ENCODE peak calls at places on chromosomes 12 and 14, in eight cellular contexts. L, M, U, N, I, T, B and K are unnamed samples.

GRCh38 chr12:106141452-106141851 is 2.7 kb upstream of the NUAK1 start:
- DNase-seq in N (no peak), L (no peak), B (no peak), U (no peak), I (no peak), M (no peak), T (no peak), K (no peak)

GRCh38 chr12:90067791-90068190 is 359.2 kb upstream of the ATP2B1 start:
- DNase-seq in U (no peak), L (no peak), I (no peak), B (no peak), N (no peak), T (no peak), M (no peak), K (no peak)

GRCh38 chr12:46990211-46990610 is 89.2 kb upstream of the PCED1B start:
- DNase-seq in N (no peak), I (no peak), U (no peak), M (no peak), B (no peak), T (no peak), L (no peak), K (no peak)

GRCh38 chr12:19978193-19978592 is 390.1 kb upstream of the PDE3A start:
- DNase-seq in L (no peak), I (no peak), B (peak; percentile 28), M (no peak), N (no peak), U (no peak), T (no peak), K (peak; percentile 2)

GRCh38 chr12:124906606-124907261 is 7.7 kb downstream of the UBC start:
- DNase-seq in N (peak; percentile 88), U (peak; percentile 96), I (peak; percentile 94), M (peak; percentile 90), B (peak; percentile 95), L (peak; percentile 80), T (peak; percentile 97), K (peak; percentile 100)

GRCh38 chr12:105748806-105749600 is 389.8 kb downstream of the NUAK1 start:
- DNase-seq in T (no peak), B (peak; percentile 12), U (no peak), N (no peak), I (no peak), L (no peak), M (no peak), K (no peak)

GRCh38 chr12:103817791-103818190 is 23.2 kb downstream of the NT5DC3 start:
- DNase-seq in M (no peak), U (no peak), T (no peak), L (no peak), B (no peak), I (no peak), N (no peak), K (no peak)

GRCh38 chr12:58804749-58805148 is 115.6 kb downstream of the LRIG3 start:
- DNase-seq in L (peak; percentile 1), M (peak; percentile 38), B (no peak), N (peak; percentile 30), U (peak; percentile 2), T (peak; percentile 56), I (peak; percentile 7), K (peak; percentile 40)

GRCh38 chr14:106417224-106418049 is 891.1 kb downstream of the TMEM121 start:
- DNase-seq in T (peak; percentile 74), B (peak; percentile 8), M (peak; percentile 15), L (peak; percentile 65), N (peak; percentile 90), I (peak; percentile 3), U (peak; percentile 82), K (no peak)

GRCh38 chr14:50928002-50928635 is 16.2 kb downstream of the PYGL start:
- DNase-seq in T (no peak), B (no peak), U (no peak), N (no peak), L (no peak), I (no peak), M (no peak), K (no peak)

GRCh38 chr12:132191715-132192553 is 47.7 kb downstream of the NOC4L start:
- DNase-seq in I (no peak), L (peak; percentile 80), B (no peak), T (no peak), N (no peak), M (no peak), U (no peak), K (no peak)

GRCh38 chr12:60693019-60693626 is 1097.3 kb downstream of the SLC16A7 start:
- DNase-seq in N (no peak), T (no peak), M (no peak), B (no peak), I (no peak), U (no peak), L (no peak), K (peak; percentile 51)

GRCh38 chr14:55892906-55893305 is 225.3 kb upstream of the PELI2 start:
- DNase-seq in N (no peak), I (no peak), U (no peak), B (no peak), T (no peak), L (no peak), M (no peak), K (no peak)

GRCh38 chr14:68790656-68791077 is 2.2 kb downstream of the ZFP36L1 start:
- DNase-seq in T (no peak), N (no peak), B (no peak), I (no peak), L (no peak), M (no peak), U (peak; percentile 49), K (peak; percentile 49)

GRCh38 chr12:116443706-116444589 is 115.2 kb upstream of the MAP1LC3B2 start:
- DNase-seq in B (no peak), M (no peak), U (no peak), T (no peak), I (no peak), L (no peak), N (no peak), K (no peak)

GRCh38 chr12:56634242-56634836 is 4.2 kb upstream of the BAZ2A start:
- DNase-seq in U (peak; percentile 46), L (peak; percentile 45), N (peak; percentile 63), M (peak; percentile 77), I (peak; percentile 45), B (peak; percentile 87), T (peak; percentile 95), K (peak; percentile 65)

GRCh38 chr14:93331375-93332031 is 1.3 kb downstream of the BTBD7 start:
- DNase-seq in N (no peak), T (no peak), M (peak; percentile 26), L (no peak), U (no peak), B (no peak), I (no peak), K (peak; percentile 12)

GRCh38 chr12:106195638-106196037 is 52.2 kb downstream of the CKAP4 start:
- DNase-seq in I (no peak), B (peak; percentile 9), L (no peak), U (no peak), N (no peak), T (no peak), M (no peak), K (no peak)

GRCh38 chr14:94051115-94051514 is 25.0 kb downstream of the OTUB2 start:
- DNase-seq in I (no peak), L (no peak), B (peak; percentile 53), N (no peak), M (peak; percentile 57), T (peak; percentile 56), U (peak; percentile 22), K (peak; percentile 21)

GRCh38 chr14:71497645-71498086 is 434.6 kb upstream of the RGS6 start:
- DNase-seq in B (no peak), I (no peak), M (no peak), U (peak; percentile 6), T (no peak), N (peak; percentile 16), L (no peak), K (peak; percentile 56)

GRCh38 chr12:104539063-104539462 is 82.3 kb downstream of the CHST11 start:
- DNase-seq in M (no peak), U (no peak), I (no peak), T (no peak), L (no peak), N (no peak), B (no peak), K (no peak)

GRCh38 chr12:92290016-92290685 is 144.5 kb upstream of the BTG1 start:
- DNase-seq in U (no peak), L (no peak), M (no peak), N (no peak), T (no peak), I (no peak), B (no peak), K (peak; percentile 81)

DNA sequence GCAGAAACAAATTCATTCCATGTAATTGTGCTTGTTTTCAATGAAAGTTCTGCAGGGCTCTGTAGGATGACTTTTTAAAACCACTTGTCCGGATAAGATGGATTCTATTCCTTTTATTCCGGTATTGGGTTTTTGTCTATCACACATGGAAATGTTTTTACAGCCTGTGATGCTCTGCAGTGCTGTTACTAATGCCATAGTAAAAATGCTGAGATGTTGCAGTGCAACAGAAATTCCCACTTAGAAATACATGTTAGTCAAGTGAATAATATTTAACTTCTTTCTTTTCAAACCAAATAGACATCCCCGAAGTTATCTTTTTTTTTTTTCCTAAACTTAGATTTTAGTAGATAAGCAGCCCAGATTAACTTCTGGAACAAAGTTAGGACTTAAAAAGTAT is 71.9 kb downstream of the RASSF8 start:
- DNase-seq in L (no peak), N (no peak), T (no peak), B (no peak), M (no peak), I (no peak), U (no peak), K (no peak)
- H3K27ac ChIP-seq in L (peak overlapping the region; percentile 34), N (no peak overlapping the region), T (no peak overlapping the region), B (no peak overlapping the region), M (no peak overlapping the region), I (no peak overlapping the region), U (no peak overlapping the region), K (no peak overlapping the region)

DNA sequence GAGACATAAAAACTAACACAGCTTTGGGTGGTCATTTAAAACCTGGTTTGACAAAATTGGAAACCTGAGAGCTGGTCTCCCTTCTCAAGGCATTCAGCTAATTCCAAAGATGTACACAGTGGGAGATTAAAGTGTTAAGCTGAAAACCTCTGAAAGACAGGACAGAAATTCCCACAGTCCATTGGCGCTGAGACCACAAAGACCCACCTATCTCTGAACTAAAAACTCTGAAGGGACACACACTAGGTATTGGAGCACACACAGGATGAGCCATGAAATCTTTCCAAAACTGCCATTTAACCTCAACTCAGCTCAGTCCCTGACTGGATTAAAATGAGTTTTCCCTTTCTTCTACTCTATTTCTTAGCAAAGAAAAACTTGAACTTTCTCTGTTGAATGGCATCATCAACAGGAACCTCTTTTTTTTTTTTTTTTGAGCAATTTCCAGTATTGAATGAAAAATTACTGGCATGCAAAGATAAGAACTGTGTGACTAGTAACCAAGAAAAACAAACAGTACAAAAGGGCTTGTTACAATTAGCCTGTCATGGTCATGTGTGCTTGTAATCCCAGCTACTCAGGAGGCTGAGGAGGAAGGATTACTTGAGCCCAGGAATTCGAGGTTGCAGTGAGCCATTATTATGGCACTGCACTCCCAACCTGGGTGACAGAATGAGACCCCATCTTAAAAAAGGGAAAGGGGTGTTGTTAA is 82.4 kb downstream of the IPO8 start:
- DNase-seq in N (no peak), M (peak; percentile 40), I (no peak), B (no peak), L (no peak), U (no peak), T (no peak), K (no peak)
- TF ChIP-seq EZH2phosphoT487 in N (no peak), M (no peak), I (no peak), B (no peak), L (no peak), U (no peak), T (no peak), K (no peak)

GRCh38 chr12:121061831-121062230 is 22.8 kb upstream of the OASL start:
- DNase-seq in M (peak; percentile 30), T (no peak), B (no peak), U (no peak), I (peak; percentile 10), L (peak; percentile 51), N (no peak), K (peak; percentile 45)
- TF ChIP-seq CTCF in M (peak; percentile 35), T (peak; percentile 33), B (peak; percentile 11), U (peak; percentile 42), I (peak; percentile 28), L (peak; percentile 57), N (peak; percentile 4), K (peak; percentile 57)

GRCh38 chr14:61477845-61478438 is 156.6 kb downstream of the PRKCH start:
- DNase-seq in N (no peak), B (no peak), M (no peak), I (peak; percentile 40), L (no peak), U (peak; percentile 82), T (no peak), K (peak; percentile 91)
- H3K27ac ChIP-seq in N (peak overlapping the region; percentile 78), B (peak overlapping the region; percentile 83), M (no peak overlapping the region), I (no peak overlapping the region), L (peak overlapping the region; percentile 97), U (peak overlapping the region; percentile 92), T (no peak overlapping the region), K (peak overlapping the region; percentile 82)